ENCODE peak calls at places on chromosomes 5 and 9, in five cellular contexts. K, Q, R, W and V are unnamed samples.
A peak's percentile ranks its signal among the peaks of the same experiment; 100 is the strongest.

GRCh38 chr5:55997742-55998351 is 3.1 kb upstream of the IL6ST start:
- DNase-seq in K (no peak), Q (no peak), R (no peak), W (no peak), V (no peak)

GRCh38 chr9:109506097-109506712 is 8.1 kb upstream of the PTPN3 start:
- DNase-seq in K (no peak), Q (no peak), R (no peak), W (no peak), V (no peak)

GRCh38 chr5:144598451-144599068 is 427.9 kb downstream of the KCTD16 start:
- DNase-seq in K (no peak), Q (peak; percentile 42), R (no peak), W (no peak), V (no peak)

GRCh38 chr9:19229725-19230355 is 653 bp upstream of the DENND4C start:
- DNase-seq in K (peak; percentile 94), Q (peak; percentile 75), R (peak; percentile 68), W (peak; percentile 46), V (no peak)

GRCh38 chr9:113654605-113655193 is 191.2 kb downstream of the RGS3 start:
- DNase-seq in K (no peak), Q (no peak), R (no peak), W (no peak), V (no peak)

GRCh38 chr9:4386819-4387218 is 87.0 kb upstream of the GLIS3 start:
- DNase-seq in K (no peak), Q (no peak), R (peak; percentile 6), W (no peak), V (no peak)

GRCh38 chr5:133113331-133114061 is 61.7 kb downstream of the HSPA4 start:
- DNase-seq in K (peak; percentile 35), Q (no peak), R (no peak), W (peak; percentile 55), V (peak; percentile 5)

GRCh38 chr9:123996731-123997421 is 14.7 kb upstream of the LHX2 start:
- DNase-seq in K (no peak), Q (no peak), R (no peak), W (peak; percentile 60), V (no peak)

GRCh38 chr9:93122721-93123221 is 11.3 kb downstream of the NINJ1 start:
- DNase-seq in K (no peak), Q (no peak), R (no peak), W (no peak), V (no peak)

GRCh38 chr9:3963266-3964019 is 336.4 kb downstream of the GLIS3 start:
- DNase-seq in K (no peak), Q (no peak), R (no peak), W (no peak), V (peak; percentile 74)

GRCh38 chr5:115209279-115209678 is 39.6 kb upstream of the TRIM36 start:
- DNase-seq in K (no peak), Q (no peak), R (no peak), W (peak; percentile 6), V (no peak)

GRCh38 chr5:13359326-13359725 is 585.2 kb downstream of the DNAH5 start:
- DNase-seq in K (no peak), Q (no peak), R (no peak), W (no peak), V (peak; percentile 60)

GRCh38 chr5:180214870-180215737 is 6.1 kb upstream of the RASGEF1C start:
- DNase-seq in K (no peak), Q (no peak), R (no peak), W (no peak), V (no peak)

GRCh38 chr9:136021891-136022681 is 60.9 kb upstream of the UBAC1 start:
- DNase-seq in K (no peak), Q (no peak), R (no peak), W (no peak), V (no peak)

GRCh38 chr5:178424141-178424855 is 165.9 kb downstream of the COL23A1 start:
- DNase-seq in K (no peak), Q (no peak), R (no peak), W (no peak), V (no peak)

GRCh38 chr5:9451017-9451416 is 94.9 kb downstream of the SEMA5A start:
- DNase-seq in K (no peak), Q (no peak), R (no peak), W (no peak), V (no peak)

GRCh38 chr5:33153373-33153772 is 287.4 kb upstream of the TARS1 start:
- DNase-seq in K (no peak), Q (peak; percentile 25), R (no peak), W (no peak), V (no peak)

GRCh38 chr5:33969572-33970452 is 14.7 kb downstream of the SLC45A2 start:
- DNase-seq in K (peak; percentile 53), Q (peak; percentile 49), R (peak; percentile 71), W (no peak), V (peak; percentile 40)

GRCh38 chr9:87551692-87552303 is 54.1 kb downstream of the DAPK1 start:
- DNase-seq in K (no peak), Q (no peak), R (no peak), W (no peak), V (no peak)

GRCh38 chr9:99057665-99058625 is 47.0 kb upstream of the TGFBR1 start:
- DNase-seq in K (no peak), Q (no peak), R (peak; percentile 56), W (peak; percentile 56), V (no peak)

GRCh38 chr5:77645995-77646639 is 7.6 kb upstream of the OTP start:
- DNase-seq in K (no peak), Q (no peak), R (no peak), W (no peak), V (no peak)

GRCh38 chr9:8649157-8649556 is 849.6 kb upstream of the DMAC1 start:
- DNase-seq in K (no peak), Q (no peak), R (no peak), W (no peak), V (no peak)

GRCh38 chr9:83596899-83597504 is 25.9 kb upstream of the IDNK start:
- DNase-seq in K (peak; percentile 74), Q (peak; percentile 27), R (peak; percentile 66), W (peak; percentile 26), V (peak; percentile 7)

GRCh38 chr9:98906273-98907040 is 37.2 kb upstream of the COL15A1 start:
- DNase-seq in K (no peak), Q (no peak), R (no peak), W (no peak), V (no peak)

GRCh38 chr5:9774472-9775079 is 144.4 kb upstream of the TAS2R1 start:
- DNase-seq in K (no peak), Q (no peak), R (peak; percentile 42), W (no peak), V (no peak)

GRCh38 chr5:133245191-133246052 is 193.6 kb downstream of the HSPA4 start:
- DNase-seq in K (no peak), Q (peak; percentile 63), R (peak; percentile 89), W (peak; percentile 23), V (peak; percentile 36)

GRCh38 chr9:33244150-33244784 is 4.3 kb downstream of the SPINK4 start:
- DNase-seq in K (no peak), Q (no peak), R (no peak), W (no peak), V (no peak)

GRCh38 chr5:100889896-100890295 is 13.2 kb downstream of the ST8SIA4 start:
- DNase-seq in K (no peak), Q (no peak), R (peak; percentile 20), W (no peak), V (no peak)

GRCh38 chr5:10548418-10549122 is 15.3 kb upstream of the ANKRD33B start:
- DNase-seq in K (no peak), Q (no peak), R (no peak), W (no peak), V (no peak)

GRCh38 chr5:14032944-14033343 is 88.5 kb upstream of the DNAH5 start:
- DNase-seq in K (no peak), Q (no peak), R (no peak), W (no peak), V (no peak)

GRCh38 chr9:90287567-90288274 is 354.9 kb downstream of the DIRAS2 start:
- DNase-seq in K (no peak), Q (no peak), R (no peak), W (peak; percentile 2), V (no peak)

GRCh38 chr5:10518352-10518751 is 45.5 kb upstream of the ANKRD33B start:
- DNase-seq in K (no peak), Q (no peak), R (no peak), W (no peak), V (no peak)

GRCh38 chr5:173091981-173092380 is 35.8 kb downstream of the CREBRF start:
- DNase-seq in K (no peak), Q (no peak), R (no peak), W (no peak), V (no peak)